ENCODE peak calls at places on chromosomes 12 and 14, in five cellular contexts. One of them, this sample, is unnamed. For H3K9me3, the result is how much of the 10 kb centered on the place peaks cover.

GRCh38 chr12:116878567-116879508 is 2.4 kb downstream of the HRK start:
- DNase-seq in K562: no peak
- DNase-seq in GM12878: no peak
- DNase-seq in H1: no peak
- DNase-seq in HepG2: no peak
- DNase-seq in this sample: no peak

GRCh38 chr12:63808631-63809030 is 28.9 kb downstream of the RXYLT1 start:
- DNase-seq in K562: no peak
- DNase-seq in GM12878: no peak
- DNase-seq in H1: no peak
- DNase-seq in HepG2: no peak
- DNase-seq in this sample: no peak

GRCh38 chr12:92992041-92992440 is 62.9 kb upstream of the EEA1 start:
- DNase-seq in K562: no peak
- DNase-seq in GM12878: no peak
- DNase-seq in H1: no peak
- DNase-seq in HepG2: no peak
- DNase-seq in this sample: no peak

GRCh38 chr14:93114068-93114710 is 1.5 kb downstream of the ITPK1 start:
- DNase-seq in K562: no peak
- DNase-seq in GM12878: no peak
- DNase-seq in H1: no peak
- DNase-seq in HepG2: no peak
- DNase-seq in this sample: no peak

GRCh38 chr14:61475316-61475715 is 153.9 kb downstream of the PRKCH start:
- DNase-seq in K562: peak
- DNase-seq in GM12878: no peak
- DNase-seq in H1: no peak
- DNase-seq in HepG2: peak
- DNase-seq in this sample: peak

GRCh38 chr14:50871914-50872732 is at the start of gene ABHD12B:
- DNase-seq in K562: no peak
- DNase-seq in GM12878: no peak
- DNase-seq in H1: no peak
- DNase-seq in HepG2: no peak
- DNase-seq in this sample: no peak

GRCh38 chr12:123306200-123306599 is 34.5 kb upstream of the CDK2AP1 start:
- DNase-seq in K562: no peak
- DNase-seq in GM12878: no peak
- DNase-seq in H1: no peak
- DNase-seq in HepG2: no peak
- DNase-seq in this sample: no peak

GRCh38 chr14:38108681-38109080 is 99.0 kb upstream of the SSTR1 start:
- DNase-seq in K562: no peak
- DNase-seq in GM12878: no peak
- DNase-seq in H1: no peak
- DNase-seq in HepG2: no peak
- DNase-seq in this sample: no peak

GRCh38 chr12:49624919-49625577 is 1.7 kb downstream of the PRPF40B start:
- DNase-seq in K562: no peak
- DNase-seq in GM12878: no peak
- DNase-seq in H1: no peak
- DNase-seq in HepG2: no peak
- DNase-seq in this sample: peak

GRCh38 chr14:105062048-105062433 is 3.2 kb downstream of the GPR132 start:
- DNase-seq in K562: no peak
- DNase-seq in GM12878: no peak
- DNase-seq in H1: no peak
- DNase-seq in HepG2: no peak
- DNase-seq in this sample: no peak

GRCh38 chr12:100733817-100734593 is 60.6 kb upstream of the ANO4 start:
- DNase-seq in K562: peak
- DNase-seq in GM12878: no peak
- DNase-seq in H1: no peak
- DNase-seq in HepG2: peak
- DNase-seq in this sample: peak

GRCh38 chr12:50033317-50033679 is 8.0 kb upstream of the RACGAP1 start:
- DNase-seq in K562: peak
- DNase-seq in GM12878: no peak
- DNase-seq in H1: no peak
- DNase-seq in HepG2: no peak
- DNase-seq in this sample: no peak

GRCh38 chr12:6700646-6701051 is at the start of gene PIANP:
- DNase-seq in K562: peak
- DNase-seq in GM12878: no peak
- DNase-seq in H1: no peak
- DNase-seq in HepG2: no peak
- DNase-seq in this sample: no peak

GRCh38 chr12:27333311-27334009 is 824 bp downstream of the BMAL2 start:
- DNase-seq in K562: peak
- DNase-seq in GM12878: no peak
- DNase-seq in H1: no peak
- DNase-seq in HepG2: no peak
- DNase-seq in this sample: no peak

GRCh38 chr12:88544991-88545684 is 35.1 kb downstream of the KITLG start:
- DNase-seq in K562: no peak
- DNase-seq in GM12878: no peak
- DNase-seq in H1: no peak
- DNase-seq in HepG2: no peak
- DNase-seq in this sample: no peak

GRCh38 chr12:77954156-77954555 is 123.5 kb downstream of the NAV3 start:
- DNase-seq in K562: no peak
- DNase-seq in GM12878: no peak
- DNase-seq in H1: no peak
- DNase-seq in HepG2: no peak
- DNase-seq in this sample: no peak

GRCh38 chr12:77401480-77402105 is 336.2 kb upstream of the E2F7 start:
- DNase-seq in K562: no peak
- DNase-seq in GM12878: no peak
- DNase-seq in H1: no peak
- DNase-seq in HepG2: no peak
- DNase-seq in this sample: no peak

GRCh38 chr12:58159941-58160340 is 218.6 kb downstream of the ATP23 start:
- DNase-seq in K562: no peak
- DNase-seq in GM12878: no peak
- DNase-seq in H1: no peak
- DNase-seq in HepG2: no peak
- DNase-seq in this sample: no peak

GRCh38 chr12:58161773-58162172 is 220.4 kb downstream of the ATP23 start:
- DNase-seq in K562: no peak
- DNase-seq in GM12878: no peak
- DNase-seq in H1: no peak
- DNase-seq in HepG2: no peak
- DNase-seq in this sample: no peak

GRCh38 chr12:58154359-58154758 is 213.0 kb downstream of the ATP23 start:
- DNase-seq in K562: no peak
- DNase-seq in GM12878: no peak
- DNase-seq in H1: no peak
- DNase-seq in HepG2: no peak
- DNase-seq in this sample: no peak

DNA sequence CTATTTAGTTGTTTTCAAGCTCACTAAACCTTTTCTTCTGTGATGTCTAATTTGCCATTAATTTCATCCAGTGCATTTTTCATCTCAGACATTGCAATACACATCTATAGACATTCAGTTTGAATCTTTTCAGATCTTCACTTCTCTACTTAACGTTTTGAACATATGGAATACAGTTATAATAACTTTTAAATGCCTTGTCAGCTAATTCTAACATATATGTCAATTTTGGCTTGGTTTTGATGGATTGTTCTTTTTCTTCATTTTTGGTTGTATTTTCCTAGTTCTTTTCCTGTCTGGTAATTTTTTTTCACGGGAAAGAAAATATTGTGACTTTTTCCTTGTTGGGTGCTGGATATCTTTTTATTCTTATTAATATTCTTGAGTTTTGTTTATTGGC is 215.3 kb downstream of the ATP23 start:
- DNase-seq in K562: no peak
- DNase-seq in GM12878: no peak
- DNase-seq in H1: no peak
- DNase-seq in HepG2: no peak
- DNase-seq in this sample: no peak
- H3K9me3 ChIP-seq in K562: under half
- H3K9me3 ChIP-seq in GM12878: under half
- H3K9me3 ChIP-seq in H1: under half
- H3K9me3 ChIP-seq in HepG2: under half
- H3K9me3 ChIP-seq in this sample: under half

GRCh38 chr14:101008196-101008595 is 104.7 kb upstream of the RTL1 start:
- DNase-seq in K562: no peak
- DNase-seq in GM12878: no peak
- DNase-seq in H1: no peak
- DNase-seq in HepG2: no peak
- DNase-seq in this sample: no peak

GRCh38 chr14:101010293-101010692 is 106.8 kb upstream of the RTL1 start:
- DNase-seq in K562: no peak
- DNase-seq in GM12878: no peak
- DNase-seq in H1: no peak
- DNase-seq in HepG2: no peak
- DNase-seq in this sample: no peak

GRCh38 chr14:101008631-101009336 is 105.3 kb upstream of the RTL1 start:
- DNase-seq in K562: no peak
- DNase-seq in GM12878: no peak
- DNase-seq in H1: no peak
- DNase-seq in HepG2: no peak
- DNase-seq in this sample: no peak

GRCh38 chr14:101009531-101009930 is 106.0 kb upstream of the RTL1 start:
- DNase-seq in K562: no peak
- DNase-seq in GM12878: no peak
- DNase-seq in H1: no peak
- DNase-seq in HepG2: no peak
- DNase-seq in this sample: no peak

DNA sequence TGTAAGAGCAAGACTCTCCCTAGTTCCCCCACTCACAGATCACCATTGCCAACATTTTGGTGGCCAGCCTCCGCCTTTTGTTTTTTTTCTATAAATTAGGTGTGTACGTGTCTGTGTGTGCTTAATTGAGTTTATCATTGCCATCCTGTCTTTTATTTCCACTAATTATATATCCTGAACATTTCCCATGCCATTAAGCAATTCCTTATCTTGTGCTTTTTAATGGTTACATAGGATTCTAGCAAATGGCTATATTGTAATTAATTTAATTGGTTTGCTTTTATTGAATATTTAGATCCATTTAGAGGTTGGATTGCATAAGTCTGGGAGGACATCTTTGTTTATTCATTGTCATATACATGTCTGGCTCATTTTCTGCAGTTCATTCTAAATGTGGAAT is 107.3 kb upstream of the RTL1 start:
- DNase-seq in K562: no peak
- DNase-seq in GM12878: no peak
- DNase-seq in H1: no peak
- DNase-seq in HepG2: no peak
- DNase-seq in this sample: no peak
- TF ChIP-seq SRF in K562: no peak
- TF ChIP-seq SRF in GM12878: no peak
- TF ChIP-seq SRF in H1: no peak
- TF ChIP-seq SRF in HepG2: no peak
- TF ChIP-seq SRF in this sample: no peak

GRCh38 chr12:128942960-128943477 is 89.7 kb downstream of the GLT1D1 start:
- DNase-seq in K562: no peak
- DNase-seq in GM12878: no peak
- DNase-seq in H1: no peak
- DNase-seq in HepG2: no peak
- DNase-seq in this sample: no peak

GRCh38 chr12:128944956-128945355 is 91.7 kb downstream of the GLT1D1 start:
- DNase-seq in K562: no peak
- DNase-seq in GM12878: no peak
- DNase-seq in H1: no peak
- DNase-seq in HepG2: no peak
- DNase-seq in this sample: no peak

GRCh38 chr12:128938886-128939285 is 85.6 kb downstream of the GLT1D1 start:
- DNase-seq in K562: no peak
- DNase-seq in GM12878: no peak
- DNase-seq in H1: no peak
- DNase-seq in HepG2: peak
- DNase-seq in this sample: no peak

GRCh38 chr12:128940974-128941373 is 87.7 kb downstream of the GLT1D1 start:
- DNase-seq in K562: no peak
- DNase-seq in GM12878: no peak
- DNase-seq in H1: no peak
- DNase-seq in HepG2: no peak
- DNase-seq in this sample: no peak

DNA sequence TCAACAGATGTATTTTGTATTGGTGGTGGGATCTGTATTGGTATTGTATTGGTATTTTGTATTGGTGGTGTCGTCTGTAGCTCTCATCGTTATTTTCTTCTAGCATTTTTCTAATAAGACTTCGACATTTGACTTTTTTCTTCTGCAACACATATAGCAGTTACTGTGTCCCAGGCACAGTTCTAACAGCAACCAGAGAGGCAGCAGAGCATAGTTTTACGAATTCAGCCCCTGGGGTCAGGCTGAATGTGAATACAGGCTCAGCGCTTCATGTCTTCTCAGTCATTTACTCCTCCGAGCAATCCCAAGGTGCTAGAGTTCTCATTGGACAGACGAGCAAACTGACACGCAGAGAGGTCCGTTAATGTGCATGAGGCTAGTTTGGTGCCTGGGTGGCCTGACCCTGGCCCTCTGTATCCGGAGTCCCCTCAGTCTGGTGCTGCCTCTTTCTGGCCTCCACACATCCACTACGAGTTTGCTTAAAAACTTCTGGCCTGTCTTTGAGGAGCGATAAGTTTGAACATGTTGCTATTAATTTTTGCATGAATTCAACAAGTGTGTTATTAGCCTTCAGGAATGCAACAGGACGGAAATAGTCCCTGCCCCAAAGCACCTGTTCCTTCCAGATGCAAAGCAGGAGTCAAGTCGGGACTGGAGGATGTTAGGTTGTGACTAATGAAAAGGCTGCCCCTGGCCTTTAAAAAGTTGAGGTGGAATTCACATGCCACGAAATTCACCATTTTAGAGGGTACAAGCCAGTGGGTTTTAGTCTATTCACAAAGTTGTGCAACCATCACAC is 87.0 kb downstream of the GLT1D1 start:
- DNase-seq in K562: no peak
- DNase-seq in GM12878: no peak
- DNase-seq in H1: no peak
- DNase-seq in HepG2: no peak
- DNase-seq in this sample: no peak
- TF ChIP-seq SP1 in K562: no peak
- TF ChIP-seq SP1 in GM12878: no peak
- TF ChIP-seq SP1 in H1: no peak
- TF ChIP-seq SP1 in HepG2: no peak
- TF ChIP-seq SP1 in this sample: no peak

GRCh38 chr12:52768479-52769200 is 8.5 kb downstream of the KRT76 start:
- DNase-seq in K562: no peak
- DNase-seq in GM12878: no peak
- DNase-seq in H1: no peak
- DNase-seq in HepG2: no peak
- DNase-seq in this sample: no peak
- H3K9me3 ChIP-seq in K562: under half
- H3K9me3 ChIP-seq in GM12878: under half
- H3K9me3 ChIP-seq in H1: under half
- H3K9me3 ChIP-seq in HepG2: under half
- H3K9me3 ChIP-seq in this sample: under half